ENCODE peak calls at places on chromosomes 13 and 19, in eight cellular contexts. N is HEK293T, K is glutamatergic neuron, P is H9, J is C1 segment of cervical spinal cord, H is A172, U is hepatocyte, D is small intestine. C is an unnamed sample.

GRCh38 chr19:409515-410242 is 732 bp upstream of the C2CD4C start:
- DNase-seq in N (no peak), K (peak), P (no peak), J (no peak), H (no peak), U (no peak), D (no peak), C (peak)

GRCh38 chr13:92188574-92188973 is 790.2 kb downstream of the GPC5 start:
- DNase-seq in N (no peak), K (no peak), P (no peak), J (no peak), H (no peak), U (no peak), D (no peak), C (no peak)

GRCh38 chr13:22195726-22196125 is 524.9 kb downstream of the FGF9 start:
- DNase-seq in N (no peak), K (no peak), P (no peak), J (no peak), H (no peak), U (no peak), D (no peak), C (no peak)

GRCh38 chr13:45876781-45877180 is 25.2 kb upstream of the SIAH3 start:
- DNase-seq in N (no peak), K (no peak), P (no peak), J (no peak), H (no peak), U (no peak), D (no peak), C (no peak)

GRCh38 chr13:74131206-74131605 is 3.0 kb downstream of the KLF12 start:
- DNase-seq in N (no peak), K (no peak), P (no peak), J (no peak), H (no peak), U (no peak), D (no peak), C (no peak)

GRCh38 chr13:99577934-99578917 is 77.0 kb downstream of the TM9SF2 start:
- DNase-seq in N (no peak), K (no peak), P (no peak), J (no peak), H (no peak), U (no peak), D (peak), C (no peak)

GRCh38 chr13:78602561-78603239 is 652 bp downstream of the POU4F1 start:
- DNase-seq in N (peak), K (no peak), P (peak), J (no peak), H (no peak), U (no peak), D (no peak), C (peak)

GRCh38 chr19:2328401-2329161 is at the start of the genes LSM7 and SPPL2B:
- DNase-seq in N (peak), K (peak), P (peak), J (peak), H (peak), U (peak), D (peak), C (peak)

GRCh38 chr13:107370036-107370785 is 802.3 kb upstream of the ARGLU1 start:
- DNase-seq in N (no peak), K (no peak), P (no peak), J (no peak), H (peak), U (no peak), D (no peak), C (peak)

GRCh38 chr13:20270163-20270865 is 38.2 kb upstream of the GJB6 start:
- DNase-seq in N (no peak), K (no peak), P (no peak), J (no peak), H (no peak), U (peak), D (no peak), C (no peak)

GRCh38 chr19:4744451-4745170 is 21.0 kb upstream of the DPP9 start:
- DNase-seq in N (no peak), K (no peak), P (no peak), J (no peak), H (peak), U (peak), D (no peak), C (peak)

GRCh38 chr19:53532362-53532761 is 5.6 kb upstream of the ZNF331 start:
- DNase-seq in N (no peak), K (no peak), P (no peak), J (no peak), H (no peak), U (no peak), D (no peak), C (no peak)

GRCh38 chr13:98839826-98840769 is 87.6 kb upstream of the SLC15A1 start:
- DNase-seq in N (peak), K (peak), P (peak), J (peak), H (peak), U (peak), D (peak), C (peak)

GRCh38 chr19:10086904-10087256 is 763 bp downstream of the SHFL start:
- DNase-seq in N (no peak), K (no peak), P (no peak), J (no peak), H (no peak), U (no peak), D (no peak), C (no peak)

GRCh38 chr19:48933382-48933932 is at the start of gene DHDH:
- DNase-seq in N (peak), K (peak), P (peak), J (peak), H (peak), U (peak), D (peak), C (peak)

GRCh38 chr13:110352735-110353134 is 45.7 kb downstream of the COL4A2 start:
- DNase-seq in N (peak), K (no peak), P (peak), J (no peak), H (no peak), U (no peak), D (no peak), C (no peak)

GRCh38 chr19:18093439-18094161 is 4.0 kb upstream of the MAST3 start:
- DNase-seq in N (peak), K (no peak), P (peak), J (no peak), H (peak), U (no peak), D (no peak), C (no peak)

GRCh38 chr19:32336259-32337111 is 8.9 kb upstream of the ZNF507 start:
- DNase-seq in N (no peak), K (no peak), P (no peak), J (no peak), H (no peak), U (peak), D (no peak), C (peak)

C was measured in islet precursor cell.